ENCODE peak calls at places on chromosome 5, in six cellular contexts. A, B, T, F, K and O are unnamed samples.

GRCh38 chr5:88659529-88660325 is 223.3 kb downstream of the MEF2C start:
- DNase-seq in B (no peak), T (no peak), K (no peak), F (no peak), A (no peak), O (no peak)

GRCh38 chr5:2757563-2758311 is 6.3 kb upstream of the IRX2 start:
- DNase-seq in K (no peak), A (no peak), F (peak), T (no peak), B (no peak), O (no peak)

GRCh38 chr5:80198920-80199319 is 56.9 kb downstream of the SERINC5 start:
- DNase-seq in K (no peak), A (no peak), B (no peak), F (peak), T (no peak), O (no peak)

GRCh38 chr5:35513612-35514011 is 104.1 kb upstream of the SPEF2 start:
- DNase-seq in B (no peak), A (no peak), T (no peak), K (no peak), F (no peak), O (no peak)

GRCh38 chr5:6403416-6403815 is 25.1 kb upstream of the MED10 start:
- DNase-seq in F (no peak), K (no peak), T (no peak), B (no peak), A (no peak), O (no peak)

GRCh38 chr5:73338201-73339126 is 110.1 kb downstream of the FOXD1 start:
- DNase-seq in F (no peak), A (no peak), B (peak), K (no peak), T (no peak), O (no peak)

GRCh38 chr5:179215576-179215975 is 129.7 kb downstream of the ADAMTS2 start:
- DNase-seq in T (no peak), K (no peak), F (no peak), A (no peak), B (no peak), O (no peak)

GRCh38 chr5:135887881-135888614 is 7.6 kb downstream of the IL9 start:
- DNase-seq in K (peak), A (no peak), B (peak), F (no peak), T (no peak), O (no peak)

GRCh38 chr5:32314658-32315057 is 1.9 kb upstream of the MTMR12 start:
- DNase-seq in A (no peak), K (no peak), F (no peak), T (peak), B (peak), O (no peak)

GRCh38 chr5:167769846-167770420 is 521.5 kb upstream of the WWC1 start:
- DNase-seq in K (no peak), A (no peak), F (no peak), B (no peak), T (no peak), O (no peak)

GRCh38 chr5:145465487-145466263 is 369.5 kb downstream of the PRELID2 start:
- DNase-seq in F (no peak), K (no peak), B (no peak), A (no peak), T (no peak), O (no peak)

GRCh38 chr5:76862986-76863385 is 13.2 kb downstream of the S100Z start:
- DNase-seq in F (no peak), A (no peak), K (no peak), T (no peak), B (no peak), O (no peak)

GRCh38 chr5:83312672-83313071 is 158.9 kb upstream of the VCAN start:
- DNase-seq in K (no peak), B (no peak), A (no peak), F (no peak), T (no peak), O (no peak)

GRCh38 chr5:6745706-6746217 is 32.5 kb downstream of the TENT4A start:
- DNase-seq in B (peak), F (no peak), A (peak), T (no peak), K (peak), O (peak)

GRCh38 chr5:6872441-6873160 is 159.4 kb downstream of the TENT4A start:
- DNase-seq in K (no peak), F (no peak), A (no peak), B (peak), T (no peak), O (no peak)

GRCh38 chr5:176413255-176413565 is 3.1 kb downstream of the CLTB start:
- DNase-seq in T (no peak), K (no peak), A (no peak), B (no peak), F (no peak), O (no peak)

GRCh38 chr5:55437452-55437851 is 97.3 kb downstream of the PLPP1 start:
- DNase-seq in B (no peak), T (no peak), K (no peak), F (no peak), A (no peak), O (no peak)
- TF ChIP-seq POLR2AphosphoS5 in B (no peak), T (no peak), K (no peak), F (no peak), A (no peak), O (no peak)

DNA sequence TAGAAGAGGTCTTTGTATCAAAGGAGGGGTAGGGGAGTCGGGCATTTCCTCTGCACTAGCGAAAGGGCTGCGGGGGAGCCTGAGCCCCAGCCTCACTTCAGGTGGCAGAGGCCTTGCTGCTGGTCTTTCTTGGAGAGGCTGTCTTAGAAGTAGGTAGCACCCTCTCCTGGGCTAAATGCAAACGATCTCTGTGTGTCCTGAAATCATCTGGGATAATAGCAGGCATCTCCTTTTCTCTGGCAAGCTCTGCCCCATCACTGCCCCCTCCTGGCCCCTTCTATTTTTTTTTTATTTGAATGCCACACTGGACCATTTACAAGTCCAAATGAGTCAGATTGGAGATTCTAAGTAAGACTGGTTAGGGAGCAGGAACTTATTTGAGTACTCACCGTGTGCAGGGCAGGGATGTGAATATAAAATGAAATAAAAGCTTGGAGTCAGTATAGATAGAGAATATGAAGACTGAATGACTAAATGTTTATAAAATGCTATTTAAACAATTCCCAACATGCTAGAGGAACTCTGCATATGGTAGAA is 137.1 kb downstream of the FGF1 start:
- DNase-seq in A (peak), K (peak), F (peak), B (peak), T (peak), O (peak)
- TF ChIP-seq POLR2AphosphoS5 in A (no peak), K (no peak), F (peak), B (no peak), T (no peak), O (peak)

GRCh38 chr5:172583931-172584511 is 57.0 kb upstream of the NEURL1B start:
- DNase-seq in T (no peak), F (peak), K (no peak), A (peak), B (no peak), O (no peak)
- TF ChIP-seq POLR2AphosphoS5 in T (peak), F (peak), K (no peak), A (peak), B (no peak), O (peak)

GRCh38 chr5:98428806-98429205 is 344.7 kb upstream of the RGMB start:
- DNase-seq in B (no peak), T (peak), K (no peak), A (no peak), F (peak), O (no peak)
- TF ChIP-seq POLR2AphosphoS5 in B (no peak), T (no peak), K (no peak), A (no peak), F (no peak), O (no peak)

DNA sequence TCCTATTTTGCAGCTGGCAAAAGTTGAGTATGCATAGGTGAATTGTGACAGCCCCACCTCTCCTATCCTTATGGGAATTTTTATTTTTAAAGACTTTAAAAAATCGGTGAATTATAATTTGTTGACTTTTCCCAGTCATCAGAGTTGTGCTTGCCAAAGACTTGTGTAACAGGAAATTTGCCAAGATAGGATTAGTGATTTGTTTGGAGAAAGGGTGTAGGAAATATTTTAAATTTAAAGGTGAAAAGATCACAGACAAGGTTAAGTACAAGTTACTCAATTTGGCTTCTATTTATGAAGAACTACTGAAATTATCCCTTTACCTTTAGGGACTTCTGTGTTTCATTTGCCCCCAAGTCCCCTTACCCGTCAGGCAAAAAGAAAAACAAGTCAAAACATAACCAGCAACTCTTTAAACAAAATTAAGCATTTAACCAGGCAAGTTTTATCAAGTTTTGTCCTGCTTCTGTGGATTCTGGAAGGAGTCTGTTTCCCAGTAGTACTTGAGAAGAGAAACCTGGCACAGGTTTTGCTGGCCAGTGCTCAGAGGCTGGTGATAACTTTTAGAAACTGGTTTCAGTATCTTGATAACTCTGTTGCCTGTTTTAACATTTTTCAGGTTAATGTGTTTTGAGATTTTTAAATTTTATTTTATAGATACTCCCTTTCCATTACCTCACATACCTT is 285.4 kb downstream of the MAST4 start:
- DNase-seq in T (peak), F (peak), K (no peak), B (no peak), A (no peak), O (peak)
- TF ChIP-seq POLR2AphosphoS5 in T (no peak), F (no peak), K (no peak), B (no peak), A (no peak), O (peak)

DNA sequence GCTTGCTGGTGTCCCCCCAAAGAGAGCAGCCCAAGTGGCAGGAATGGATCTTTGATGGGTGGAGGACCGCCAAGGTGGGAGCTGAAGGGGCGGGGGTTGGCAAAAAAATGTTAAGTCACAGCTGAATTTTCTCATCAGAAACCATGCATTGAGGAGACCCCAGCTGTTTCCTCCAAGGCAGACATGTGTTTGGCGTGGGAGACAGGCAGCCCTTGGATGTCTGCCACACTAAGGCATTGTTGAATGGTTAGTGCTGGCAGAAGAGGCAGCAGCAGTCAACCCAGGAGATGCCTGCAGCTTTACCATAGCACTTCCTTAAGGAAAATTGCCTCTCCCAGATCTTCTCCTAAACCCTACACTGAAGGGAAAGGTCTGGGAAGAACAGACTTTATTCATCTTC is 394.9 kb upstream of the CD180 start:
- DNase-seq in K (no peak), T (no peak), F (no peak), B (no peak), A (no peak), O (no peak)
- TF ChIP-seq POLR2AphosphoS5 in K (no peak), T (no peak), F (no peak), B (no peak), A (no peak), O (no peak)

GRCh38 chr5:51273871-51274270 is 109.4 kb upstream of the ISL1 start:
- DNase-seq in T (no peak), K (no peak), A (no peak), F (no peak), B (no peak), O (no peak)

GRCh38 chr5:51271261-51271660 is 112.0 kb upstream of the ISL1 start:
- DNase-seq in A (no peak), K (no peak), B (no peak), F (no peak), T (no peak), O (no peak)

GRCh38 chr5:51272957-51273356 is 110.3 kb upstream of the ISL1 start:
- DNase-seq in B (no peak), K (no peak), A (no peak), T (no peak), F (no peak), O (no peak)

GRCh38 chr5:51278458-51279049 is 104.7 kb upstream of the ISL1 start:
- DNase-seq in K (no peak), T (no peak), F (no peak), B (no peak), A (no peak), O (no peak)

DNA sequence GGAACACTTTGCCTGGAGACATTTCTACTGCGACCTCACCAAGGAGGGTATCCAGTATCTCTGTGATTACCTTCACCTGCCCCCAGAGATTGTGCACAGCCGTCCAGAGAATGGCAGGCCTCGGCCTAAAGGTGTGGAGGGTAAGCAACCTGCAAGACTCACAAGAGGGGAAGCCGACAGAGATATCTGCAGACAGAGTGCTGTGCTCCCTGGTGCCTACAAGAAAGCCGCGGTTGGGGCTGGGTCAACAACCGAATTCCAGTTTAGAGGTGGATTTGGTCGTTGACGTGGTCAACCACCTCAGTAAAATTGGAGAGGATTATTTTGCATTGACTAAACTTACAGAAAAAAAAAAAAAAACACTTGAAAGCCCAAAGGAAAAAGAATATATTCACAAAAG is 107.8 kb upstream of the ISL1 start:
- DNase-seq in K (no peak), T (no peak), A (no peak), F (no peak), B (no peak), O (no peak)
- TF ChIP-seq POLR2AphosphoS5 in K (no peak), T (no peak), A (no peak), F (no peak), B (no peak), O (no peak)